ENCODE peak calls at places on chromosomes 7 and 10, in ten cellular contexts. Y, U, G, E, V, C, R, A, O and M are unnamed samples.

GRCh38 chr7:101941481-101942383 is 124.3 kb downstream of the CUX1 start:
- DNase-seq in Y (no peak), U (peak; percentile 64), G (peak; percentile 72), E (peak; percentile 96), V (peak; percentile 35), C (peak; percentile 72), R (no peak), A (no peak), O (no peak), M (peak; percentile 66)

GRCh38 chr10:4243651-4244050 is 458.6 kb upstream of the KLF6 start:
- DNase-seq in Y (peak; percentile 97), U (peak; percentile 92), G (peak; percentile 100), E (peak; percentile 93), V (peak; percentile 65), C (peak; percentile 99), R (no peak), A (peak; percentile 94), O (no peak), M (peak; percentile 83)

GRCh38 chr7:52962402-52962801 is 73.0 kb upstream of the POM121L12 start:
- DNase-seq in Y (no peak), U (no peak), G (no peak), E (no peak), V (no peak), C (no peak), R (no peak), A (no peak), O (no peak), M (no peak)

GRCh38 chr10:69499726-69500689 is 48.7 kb downstream of the TSPAN15 start:
- DNase-seq in Y (no peak), U (no peak), G (no peak), E (no peak), V (no peak), C (no peak), R (no peak), A (no peak), O (no peak), M (no peak)

GRCh38 chr10:11298116-11298515 is 280.4 kb downstream of the CELF2 start:
- DNase-seq in Y (no peak), U (no peak), G (no peak), E (peak; percentile 1), V (no peak), C (no peak), R (no peak), A (no peak), O (no peak), M (no peak)

GRCh38 chr7:74033372-74034311 is 5.7 kb downstream of the ELN start:
- DNase-seq in Y (no peak), U (no peak), G (no peak), E (no peak), V (no peak), C (no peak), R (peak; percentile 80), A (no peak), O (no peak), M (no peak)

GRCh38 chr7:100079024-100079560 is 2.4 kb downstream of the ZNF3 start:
- DNase-seq in Y (no peak), U (no peak), G (no peak), E (no peak), V (no peak), C (no peak), R (no peak), A (no peak), O (no peak), M (no peak)

GRCh38 chr10:33113111-33113856 is 155.3 kb upstream of the ITGB1 start:
- DNase-seq in Y (peak; percentile 81), U (no peak), G (peak; percentile 91), E (peak; percentile 47), V (peak; percentile 28), C (peak; percentile 94), R (no peak), A (no peak), O (no peak), M (no peak)

GRCh38 chr7:76165106-76165972 is 36.4 kb upstream of the SRRM3 start:
- DNase-seq in Y (no peak), U (no peak), G (no peak), E (no peak), V (no peak), C (no peak), R (peak; percentile 54), A (no peak), O (no peak), M (no peak)

GRCh38 chr7:76166404-76167255 is 35.1 kb upstream of the SRRM3 start:
- DNase-seq in Y (peak; percentile 84), U (peak; percentile 96), G (peak; percentile 93), E (peak; percentile 91), V (peak; percentile 60), C (peak; percentile 92), R (peak; percentile 97), A (peak; percentile 74), O (peak; percentile 55), M (peak; percentile 37)

GRCh38 chr7:76165973-76166403 is 35.7 kb upstream of the SRRM3 start:
- DNase-seq in Y (no peak), U (no peak), G (no peak), E (no peak), V (no peak), C (no peak), R (peak; percentile 64), A (no peak), O (no peak), M (no peak)
- H3K4me3 ChIP-seq in Y (peak overlapping the region; percentile 43), U (peak overlapping the region; percentile 29), G (peak overlapping the region; percentile 63), E (peak overlapping the region; percentile 60), V (peak overlapping the region; percentile 80), C (peak overlapping the region; percentile 82), R (peak overlapping the region; percentile 54), A (peak overlapping the region; percentile 59), O (peak overlapping the region; percentile 60), M (peak overlapping the region; percentile 76)

GRCh38 chr7:9106747-9107146 is 673.3 kb downstream of the NXPH1 start:
- DNase-seq in Y (no peak), U (no peak), G (no peak), E (no peak), V (no peak), C (no peak), R (no peak), A (no peak), O (no peak), M (no peak)
- TF ChIP-seq CTCF in Y (no peak), U (no peak), G (no peak), E (no peak), V (no peak), C (no peak), R (no peak), A (no peak), O (no peak), M (no peak)

GRCh38 chr7:139734395-139734794 is 43.4 kb downstream of the HIPK2 start:
- DNase-seq in Y (peak; percentile 46), U (peak; percentile 43), G (peak; percentile 96), E (peak; percentile 85), V (peak; percentile 45), C (peak; percentile 85), R (no peak), A (no peak), O (no peak), M (peak; percentile 78)
- H3K4me3 ChIP-seq in Y (no peak overlapping the region), U (no peak overlapping the region), G (no peak overlapping the region), E (no peak overlapping the region), V (no peak overlapping the region), C (no peak overlapping the region), R (no peak overlapping the region), A (no peak overlapping the region), O (no peak overlapping the region), M (no peak overlapping the region)

DNA sequence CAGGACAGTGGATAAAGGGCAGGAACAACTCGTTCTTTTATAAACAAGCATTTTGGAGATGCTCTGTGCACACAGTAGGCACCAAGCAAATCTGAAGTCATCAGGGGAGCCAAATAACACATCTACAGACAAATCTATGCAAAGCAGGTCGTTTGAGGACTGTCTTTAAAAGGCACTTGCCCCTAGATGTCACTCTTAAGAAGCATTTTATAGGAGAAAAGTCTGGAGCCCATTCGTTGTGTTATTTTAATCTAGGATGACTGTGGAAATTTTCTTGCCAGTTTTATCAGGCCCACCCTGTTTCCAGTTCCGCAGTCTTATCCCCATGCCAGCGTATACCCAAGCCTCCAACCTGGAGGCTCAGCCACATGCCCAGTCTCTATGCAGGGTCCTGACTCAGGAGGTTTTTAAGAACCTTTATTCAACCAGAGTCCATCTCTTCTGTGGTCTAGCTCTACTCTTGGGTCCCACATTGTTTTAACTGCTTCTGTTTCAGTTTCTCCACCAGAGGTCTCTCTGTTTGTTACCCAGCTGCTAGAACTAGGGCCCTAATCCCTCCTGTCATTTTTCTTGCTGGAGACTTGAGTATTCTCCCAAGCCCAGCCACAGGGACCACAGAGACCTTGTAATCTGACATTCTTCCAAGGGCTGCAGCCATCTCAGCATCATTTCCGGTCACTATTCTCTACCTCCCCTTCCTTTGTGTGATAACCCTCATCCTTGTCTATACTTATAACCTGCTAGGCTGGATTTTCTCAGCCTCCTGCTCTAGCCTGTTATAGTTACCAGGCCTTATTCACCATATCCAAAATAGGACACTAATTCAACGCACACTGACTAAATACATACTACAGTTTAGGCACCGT is 26.7 kb downstream of the PIK3CG start:
- DNase-seq in Y (no peak), U (no peak), G (no peak), E (no peak), V (no peak), C (no peak), R (no peak), A (no peak), O (no peak), M (no peak)
- TF ChIP-seq CTCF in Y (no peak), U (no peak), G (no peak), E (no peak), V (no peak), C (no peak), R (no peak), A (no peak), O (peak; percentile 57), M (peak; percentile 2)

DNA sequence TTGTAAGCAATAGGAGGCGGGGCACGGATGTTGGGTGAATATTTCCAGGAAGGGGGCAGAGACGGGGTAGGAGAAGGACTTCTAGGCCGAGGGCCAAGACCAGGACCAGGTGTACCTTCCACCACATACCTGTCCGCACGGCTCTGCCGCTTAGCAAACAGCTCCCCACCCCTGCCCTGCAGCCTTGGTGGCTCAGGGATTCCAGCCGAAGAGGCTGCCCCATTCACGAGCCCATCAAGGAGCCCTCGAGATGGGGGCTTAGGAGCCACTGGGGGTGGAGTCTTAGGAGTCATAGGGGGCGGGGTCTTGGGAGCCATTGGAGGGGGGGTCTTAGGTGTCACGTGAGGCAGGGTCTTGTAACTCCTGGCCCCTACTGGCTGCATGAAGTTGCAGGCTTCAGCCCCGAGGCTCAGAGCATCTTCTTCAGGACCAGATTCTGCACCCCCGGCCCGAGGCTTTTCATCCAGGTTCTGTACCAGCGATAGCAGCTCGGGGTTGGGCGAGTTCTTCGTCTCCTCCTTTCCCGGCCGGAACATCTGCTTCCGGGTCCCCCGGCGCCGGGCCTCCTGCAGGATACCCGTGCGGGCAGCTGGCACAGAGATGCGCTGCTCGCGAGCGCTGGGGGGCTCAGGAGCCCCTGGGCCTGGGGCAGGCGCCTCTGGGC is 6.1 kb upstream of the MYOZ1 start:
- DNase-seq in Y (no peak), U (peak; percentile 28), G (no peak), E (no peak), V (no peak), C (peak; percentile 38), R (peak; percentile 87), A (no peak), O (no peak), M (no peak)
- H3K4me3 ChIP-seq in Y (peak overlapping the region; percentile 27), U (peak overlapping the region; percentile 45), G (peak overlapping the region; percentile 16), E (peak overlapping the region; percentile 41), V (peak overlapping the region; percentile 63), C (peak overlapping the region; percentile 60), R (peak overlapping the region; percentile 54), A (peak overlapping the region; percentile 49), O (no peak overlapping the region), M (peak overlapping the region; percentile 64)

DNA sequence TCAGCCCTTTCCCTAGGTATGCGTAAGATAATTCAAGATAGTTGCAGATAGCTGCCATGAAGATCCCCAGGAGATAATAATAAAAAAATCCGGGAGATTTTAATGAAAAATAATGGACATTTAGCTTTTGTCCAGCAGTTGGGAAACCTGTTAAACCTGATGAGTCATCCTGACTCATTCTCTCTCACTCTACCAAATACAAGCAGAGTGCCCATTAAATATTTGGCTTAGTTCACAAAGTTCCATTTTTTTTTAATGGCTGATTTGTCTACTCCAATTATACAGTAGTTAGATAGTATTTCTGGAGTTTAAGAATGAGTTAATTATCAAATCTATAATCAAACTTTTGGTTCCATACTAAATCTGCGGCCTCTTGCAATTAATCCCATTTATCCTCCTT is 2.1 kb upstream of the SHTN1 start:
- DNase-seq in Y (no peak), U (peak; percentile 16), G (peak; percentile 74), E (peak; percentile 80), V (peak; percentile 15), C (peak; percentile 79), R (no peak), A (peak; percentile 43), O (no peak), M (peak; percentile 32)
- TF ChIP-seq CTCF in Y (no peak), U (no peak), G (no peak), E (no peak), V (no peak), C (no peak), R (no peak), A (no peak), O (no peak), M (no peak)